ENCODE peak calls at places on chromosomes 13 and 19, in six cellular contexts. L is RWPE1; Q is T-helper 17 cell; J is activated effector memory CD4-positive, alpha-beta T cell treated with anti-CD3 and anti-CD28 coated beads, Interleukin-2, amount 50 U/mL, for 16 hours; A is ecto neural progenitor cell; U is CD4-positive, CD25-positive, alpha-beta regulatory T cell. C is an unnamed sample.

GRCh38 chr19:30492581-30492980 is 120.4 kb downstream of the ZNF536 start:
- DNase-seq in L (no peak), U (no peak), A (no peak), Q (no peak), J (no peak), C (no peak)

GRCh38 chr19:3323704-3324103 is 42.7 kb upstream of the NFIC start:
- DNase-seq in A (no peak), L (no peak), U (no peak), J (no peak), Q (no peak), C (no peak)

GRCh38 chr19:19366691-19367396 is 38.6 kb upstream of the GATAD2A start:
- DNase-seq in J (peak; percentile 89), L (peak; percentile 74), Q (peak; percentile 64), A (peak; percentile 85), U (peak; percentile 70), C (no peak)

GRCh38 chr19:3969435-3970312 is 1.2 kb downstream of the DAPK3 start:
- DNase-seq in A (peak; percentile 70), J (no peak), L (peak; percentile 75), Q (no peak), U (no peak), C (no peak)

GRCh38 chr19:1882089-1882785 is 3.1 kb downstream of the ABHD17A start:
- DNase-seq in U (peak; percentile 85), L (no peak), Q (peak; percentile 50), A (no peak), J (peak; percentile 88), C (peak; percentile 39)

GRCh38 chr13:38783992-38784875 is 97.4 kb downstream of the FREM2 start:
- DNase-seq in L (no peak), A (no peak), J (no peak), U (no peak), Q (no peak), C (no peak)

GRCh38 chr19:22533761-22534160 is 100.4 kb upstream of the ZNF492 start:
- DNase-seq in A (no peak), L (no peak), Q (no peak), U (no peak), J (no peak), C (no peak)

GRCh38 chr19:11747277-11747676 is 8.5 kb upstream of the ZNF823 start:
- DNase-seq in A (no peak), Q (no peak), U (no peak), L (no peak), J (no peak), C (no peak)

GRCh38 chr13:19864018-19864338 is 529 bp upstream of the ZMYM5 start:
- DNase-seq in L (no peak), A (no peak), J (peak; percentile 85), Q (peak; percentile 35), U (no peak), C (peak; percentile 56)

GRCh38 chr19:39363909-39364457 is 21.8 kb downstream of the SAMD4B start:
- DNase-seq in L (no peak), A (no peak), U (no peak), J (no peak), Q (no peak), C (no peak)

GRCh38 chr13:94825507-94825906 is 113.2 kb upstream of the SOX21 start:
- DNase-seq in Q (no peak), J (no peak), U (no peak), L (no peak), A (peak; percentile 78), C (no peak)